ENCODE peak calls at places on chromosomes 1 and 21, in eight cellular contexts. W is lower lobe of right lung; C is IMR-90; I is left ventricle myocardium inferior; F is right lobe of liver; R is H1; N is astrocyte; U is effector memory CD4-positive, alpha-beta T cell. O is an unnamed sample. For H3K4me1, H3K9me3 and H3K27me3, the result is how much of the 10 kb centered on the place peaks cover.

GRCh38 chr1:218281285-218281684 is 3.8 kb upstream of the RRP15 start:
- DNase-seq in F (no peak), C (no peak), U (no peak), W (no peak), N (no peak), I (no peak), R (no peak), O (no peak)

GRCh38 chr21:41917531-41917930 is 36.3 kb downstream of the C2CD2 start:
- DNase-seq in C (no peak), F (no peak), R (no peak), I (no peak), U (no peak), N (no peak), W (no peak), O (no peak)

GRCh38 chr1:6260961-6261614 is at the start of gene GPR153:
- DNase-seq in C (no peak), F (peak), W (no peak), U (no peak), R (peak), I (peak), N (no peak), O (no peak)

GRCh38 chr1:156048663-156049258 is 4.8 kb downstream of the UBQLN4 start:
- DNase-seq in N (no peak), C (no peak), I (no peak), W (no peak), F (no peak), U (no peak), R (no peak), O (no peak)

GRCh38 chr1:221708987-221709386 is 32.9 kb downstream of the DUSP10 start:
- DNase-seq in U (peak), I (no peak), W (no peak), N (peak), F (no peak), R (no peak), C (peak), O (no peak)

GRCh38 chr1:195954848-195955247 is 653.4 kb downstream of the KCNT2 start:
- DNase-seq in N (no peak), W (no peak), I (peak), F (no peak), U (no peak), C (no peak), R (no peak), O (no peak)

GRCh38 chr21:37273440-37273839 is 6.3 kb upstream of the VPS26C start:
- DNase-seq in R (no peak), U (no peak), F (no peak), W (no peak), I (no peak), N (no peak), C (no peak), O (no peak)

GRCh38 chr1:22540311-22540710 is 23.0 kb upstream of the EPHA8 start:
- DNase-seq in C (no peak), I (no peak), U (no peak), R (no peak), W (no peak), F (no peak), N (no peak), O (no peak)

GRCh38 chr21:45329261-45330074 is 41.8 kb upstream of the POFUT2 start:
- DNase-seq in F (no peak), N (no peak), U (no peak), R (no peak), I (peak), W (peak), C (no peak), O (no peak)

GRCh38 chr1:51293898-51294515 is 36.4 kb downstream of the TTC39A start:
- DNase-seq in U (no peak), W (no peak), C (no peak), N (no peak), F (no peak), I (no peak), R (no peak), O (no peak)

GRCh38 chr1:76278711-76279386 is 204.3 kb downstream of the ST6GALNAC3 start:
- DNase-seq in F (no peak), C (no peak), N (peak), W (no peak), U (no peak), I (no peak), R (no peak), O (no peak)

GRCh38 chr1:107009286-107009685 is 47.2 kb upstream of the PRMT6 start:
- DNase-seq in R (no peak), W (no peak), I (no peak), C (no peak), U (no peak), F (no peak), N (no peak), O (no peak)

GRCh38 chr1:217780993-217781392 is 149.8 kb downstream of the SPATA17 start:
- DNase-seq in W (no peak), I (no peak), R (no peak), F (no peak), C (no peak), N (no peak), U (no peak), O (no peak)

GRCh38 chr1:44848456-44849181 is 5.6 kb upstream of the PTCH2 start:
- DNase-seq in W (no peak), I (no peak), F (no peak), C (no peak), N (no peak), R (no peak), U (no peak), O (no peak)

GRCh38 chr1:76611782-76612445 is 255.4 kb upstream of the ST6GALNAC5 start:
- DNase-seq in C (no peak), I (no peak), F (no peak), W (no peak), U (no peak), N (no peak), R (no peak), O (no peak)

GRCh38 chr1:145955436-145955835 is 2.4 kb downstream of the LIX1L start:
- DNase-seq in R (no peak), C (no peak), U (no peak), W (no peak), N (peak), I (no peak), F (no peak), O (no peak)
- H3K4me1 ChIP-seq in R (under half), C (under half), U (under half), W (under half), N (under half), I (half or more), F (under half), O (under half)

GRCh38 chr1:152109998-152110294 is 5.3 kb downstream of the TCHH start:
- DNase-seq in C (no peak), W (no peak), U (no peak), R (no peak), F (no peak), I (no peak), N (no peak), O (no peak)
- H3K9me3 ChIP-seq in C (under half), W (under half), U (under half), R (half or more), F (under half), I (under half), N (under half), O (under half)

GRCh38 chr1:32091176-32091575 is 16.7 kb upstream of the KPNA6 start:
- DNase-seq in I (no peak), F (no peak), R (no peak), C (no peak), N (no peak), U (no peak), W (no peak), O (no peak)
- H3K27me3 ChIP-seq in I (under half), F (under half), R (under half), C (under half), N (under half), U (under half), W (under half), O (under half)

GRCh38 chr1:85572574-85572973 is 8.0 kb upstream of the CCN1 start:
- DNase-seq in I (no peak), C (no peak), R (peak), U (no peak), W (no peak), N (no peak), F (no peak), O (no peak)
- H3K4me1 ChIP-seq in I (under half), C (under half), R (under half), U (under half), W (under half), N (half or more), F (under half), O (under half)

GRCh38 chr1:97826820-97827219 is 94.0 kb downstream of the DPYD start:
- DNase-seq in N (no peak), U (no peak), I (no peak), R (no peak), W (no peak), F (no peak), C (no peak), O (no peak)
- H3K9me3 ChIP-seq in N (under half), U (under half), I (under half), R (under half), W (under half), F (under half), C (under half), O (under half)

DNA sequence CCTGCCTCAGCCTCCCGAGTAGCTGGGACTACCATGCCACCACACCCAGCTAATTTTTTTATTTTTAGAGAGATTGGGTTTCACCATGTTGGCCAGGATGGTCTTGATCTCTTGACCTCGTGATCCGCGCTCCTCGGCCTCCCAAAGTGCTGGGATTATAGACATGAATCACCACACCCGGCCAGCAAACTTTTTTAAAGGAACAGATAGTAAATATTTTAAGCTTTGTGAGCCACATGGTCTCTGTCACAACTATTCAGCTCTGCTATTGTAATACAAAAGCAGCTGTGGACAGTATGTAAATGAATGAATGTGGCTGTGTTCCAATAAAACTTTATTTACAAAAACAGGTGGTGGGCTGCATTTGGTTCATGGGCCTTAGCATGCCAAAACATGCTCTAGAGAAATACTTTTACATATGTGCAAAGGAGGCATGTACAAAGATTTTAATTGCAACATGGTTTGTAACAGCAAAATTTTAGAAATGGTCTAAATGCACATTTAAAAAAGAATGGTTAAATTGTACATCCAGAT is 47.0 kb downstream of the CDCP2 start:
- DNase-seq in F (no peak), R (peak), U (no peak), C (no peak), I (no peak), W (no peak), N (no peak), O (no peak)
- H3K27me3 ChIP-seq in F (under half), R (under half), U (under half), C (under half), I (under half), W (under half), N (under half), O (under half)

GRCh38 chr1:206468571-206468970 is 1.7 kb upstream of the IKBKE start:
- DNase-seq in R (no peak), I (no peak), U (no peak), N (no peak), F (no peak), C (no peak), W (no peak), O (no peak)
- H3K4me1 ChIP-seq in R (under half), I (under half), U (half or more), N (under half), F (under half), C (under half), W (half or more), O (under half)

DNA sequence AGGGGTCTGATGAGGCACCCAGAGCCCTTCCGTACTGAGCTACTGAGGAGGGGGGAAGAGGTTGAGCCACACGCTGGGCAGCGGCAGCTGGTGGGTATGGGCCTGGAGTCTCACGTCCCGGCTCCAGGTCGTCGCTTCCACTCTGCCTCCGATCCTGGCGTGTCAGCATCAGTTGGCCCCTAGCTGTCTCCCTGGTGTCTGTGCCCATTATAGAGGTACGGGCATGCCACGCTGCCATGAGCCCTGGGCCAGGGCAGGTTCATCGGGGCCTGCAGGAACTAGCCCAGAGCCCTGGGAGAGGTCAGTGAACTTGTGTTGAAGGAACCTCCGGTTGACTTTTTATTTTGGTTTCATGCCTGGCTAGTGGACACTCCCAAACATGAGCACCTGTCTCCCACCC is 18.2 kb downstream of the COQ8A start:
- DNase-seq in U (no peak), N (no peak), W (no peak), R (no peak), C (no peak), I (no peak), F (peak), O (no peak)
- H3K9me3 ChIP-seq in U (under half), N (under half), W (under half), R (under half), C (under half), I (under half), F (under half), O (under half)

GRCh38 chr1:240646861-240647260 is 34.9 kb upstream of the GREM2 start:
- DNase-seq in W (no peak), C (no peak), F (no peak), R (no peak), I (no peak), N (no peak), U (no peak), O (no peak)

GRCh38 chr1:240650877-240651276 is 38.9 kb upstream of the GREM2 start:
- DNase-seq in N (no peak), C (no peak), U (no peak), F (no peak), I (no peak), W (no peak), R (no peak), O (no peak)

GRCh38 chr1:240652554-240652953 is 40.6 kb upstream of the GREM2 start:
- DNase-seq in N (no peak), F (no peak), W (no peak), R (no peak), U (no peak), I (no peak), C (no peak), O (no peak)

GRCh38 chr1:240653030-240653429 is 41.1 kb upstream of the GREM2 start:
- DNase-seq in W (no peak), I (no peak), F (no peak), N (no peak), U (no peak), R (no peak), C (no peak), O (no peak)

DNA sequence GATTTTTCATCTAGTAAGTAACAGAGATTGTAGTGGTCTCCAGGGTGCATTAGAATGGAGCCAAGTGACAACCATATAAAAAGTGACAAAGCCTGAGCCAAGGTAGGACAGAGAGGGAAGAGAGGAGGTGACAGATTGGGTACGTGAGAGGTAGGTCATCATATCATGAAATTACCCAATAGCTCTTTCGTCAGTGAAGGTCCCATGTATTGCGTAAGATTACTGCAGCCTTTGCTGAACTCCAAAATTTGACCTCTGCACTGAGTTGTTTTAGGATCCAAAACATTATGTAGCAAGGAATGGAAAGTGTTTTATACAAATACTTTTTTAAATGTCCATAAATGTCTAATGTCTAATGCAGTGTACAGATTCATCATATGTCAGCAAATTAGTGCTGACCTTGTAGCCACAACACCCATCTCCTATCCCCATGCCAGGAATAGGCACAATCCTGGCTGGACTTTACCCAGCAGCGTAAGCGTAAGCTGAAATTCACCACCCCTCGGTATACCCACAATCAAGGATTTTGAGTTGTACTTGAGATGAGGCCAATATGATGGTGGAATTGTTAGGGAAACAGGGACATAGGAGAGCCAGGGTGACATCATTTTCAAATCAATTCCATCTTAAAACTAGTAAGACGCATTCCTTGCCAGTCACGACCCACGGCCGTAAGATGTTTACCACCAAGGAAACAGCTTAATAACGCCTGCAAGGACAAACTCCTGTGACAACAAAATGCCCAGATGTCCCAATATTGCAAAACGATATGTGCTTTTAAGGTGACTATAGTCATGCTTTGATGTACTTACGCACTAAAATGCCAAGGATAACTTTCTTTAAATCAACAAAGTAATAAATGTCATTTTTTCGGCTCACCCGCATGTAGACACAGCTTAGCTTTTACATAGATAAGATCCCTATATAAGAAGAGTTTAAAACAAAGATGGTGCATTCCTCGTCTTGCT is 38.1 kb upstream of the GREM2 start:
- DNase-seq in U (no peak), F (peak), W (no peak), N (no peak), I (no peak), R (no peak), C (no peak), O (no peak)
- H3K27me3 ChIP-seq in U (under half), F (under half), W (under half), N (under half), I (under half), R (under half), C (under half), O (under half)

GRCh38 chr1:116359060-116359830 is 13.8 kb upstream of the ATP1A1 start:
- DNase-seq in N (no peak), W (no peak), I (no peak), U (no peak), R (no peak), C (no peak), F (no peak), O (no peak)

GRCh38 chr1:116357487-116357886 is 15.6 kb upstream of the ATP1A1 start:
- DNase-seq in W (no peak), U (no peak), N (no peak), C (peak), F (no peak), I (no peak), R (no peak), O (no peak)

GRCh38 chr1:116356067-116356466 is 17.0 kb upstream of the ATP1A1 start:
- DNase-seq in C (no peak), I (no peak), F (no peak), R (no peak), N (no peak), U (no peak), W (no peak), O (no peak)

GRCh38 chr1:116359871-116360270 is 13.2 kb upstream of the ATP1A1 start:
- DNase-seq in I (no peak), C (no peak), R (no peak), U (no peak), W (no peak), F (no peak), N (no peak), O (no peak)

DNA sequence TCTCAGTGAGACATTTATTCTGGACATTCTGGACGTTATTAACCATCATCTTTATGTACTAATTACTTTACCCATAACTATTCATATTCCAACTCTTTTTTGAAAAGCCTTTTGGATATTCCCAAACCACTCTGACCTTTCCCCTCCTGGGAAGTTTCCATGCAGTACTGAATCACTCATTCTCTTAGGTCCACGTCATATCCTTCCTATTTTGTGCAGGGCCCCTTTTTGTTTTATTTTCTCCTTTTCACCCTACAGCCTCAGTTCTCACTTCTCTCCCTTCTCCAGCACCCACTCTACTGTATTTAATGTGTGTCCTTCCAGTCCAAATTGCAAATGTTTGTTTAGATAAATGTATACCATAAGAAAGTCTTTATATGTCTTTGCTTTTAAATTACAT is 16.4 kb upstream of the ATP1A1 start:
- DNase-seq in F (no peak), U (no peak), W (no peak), C (peak), I (no peak), N (no peak), R (no peak), O (no peak)
- H3K4me1 ChIP-seq in F (under half), U (under half), W (under half), C (under half), I (under half), N (under half), R (under half), O (under half)